ENCODE peak calls at places on chromosomes 12 and 14, in seven cellular contexts. T is spleen, O is fibroblast of lung, D is heart left ventricle, A is epithelial cell of esophagus, C is cardiac fibroblast, J is colonic mucosa. V is an unnamed sample.

GRCh38 chr14:44404599-44405349 is 102.3 kb downstream of the FSCB start:
- DNase-seq in T (no peak), O (peak; percentile 1), D (no peak), A (no peak), C (no peak), J (no peak), V (peak; percentile 2)

GRCh38 chr14:39682000-39682399 is 249.8 kb upstream of the FBXO33 start:
- DNase-seq in T (no peak), O (no peak), D (no peak), A (no peak), C (no peak), J (no peak), V (no peak)

GRCh38 chr12:95756362-95756761 is 34.2 kb downstream of the NTN4 start:
- DNase-seq in T (no peak), O (no peak), D (no peak), A (no peak), C (no peak), J (no peak), V (no peak)

GRCh38 chr12:65525501-65526141 is 247.1 kb downstream of the MSRB3 start:
- DNase-seq in T (no peak), O (peak; percentile 34), D (no peak), A (peak; percentile 70), C (peak; percentile 97), J (no peak), V (peak; percentile 89)

GRCh38 chr12:107670999-107671643 is 14.5 kb upstream of the PWP1 start:
- DNase-seq in T (no peak), O (no peak), D (no peak), A (peak; percentile 40), C (peak; percentile 44), J (peak; percentile 32), V (peak; percentile 28)

GRCh38 chr14:104536942-104537612 is 42.5 kb upstream of the C14orf180 start:
- DNase-seq in T (peak; percentile 37), O (peak; percentile 3), D (peak; percentile 37), A (peak; percentile 58), C (peak; percentile 65), J (no peak), V (peak; percentile 45)

GRCh38 chr12:68319988-68320623 is 12.1 kb downstream of the MDM1 start:
- DNase-seq in T (no peak), O (peak; percentile 56), D (peak; percentile 49), A (no peak), C (peak; percentile 68), J (no peak), V (peak; percentile 98)

GRCh38 chr12:104002686-104003085 is 37.0 kb downstream of the TDG start:
- DNase-seq in T (no peak), O (no peak), D (no peak), A (no peak), C (no peak), J (no peak), V (no peak)

GRCh38 chr12:76929499-76929898 is 50.7 kb upstream of the CSRP2 start:
- DNase-seq in T (no peak), O (no peak), D (no peak), A (no peak), C (no peak), J (no peak), V (no peak)

GRCh38 chr14:43687866-43688265 is 819.2 kb downstream of the FSCB start:
- DNase-seq in T (no peak), O (peak; percentile 57), D (no peak), A (peak; percentile 48), C (peak; percentile 31), J (no peak), V (peak; percentile 42)

DNA sequence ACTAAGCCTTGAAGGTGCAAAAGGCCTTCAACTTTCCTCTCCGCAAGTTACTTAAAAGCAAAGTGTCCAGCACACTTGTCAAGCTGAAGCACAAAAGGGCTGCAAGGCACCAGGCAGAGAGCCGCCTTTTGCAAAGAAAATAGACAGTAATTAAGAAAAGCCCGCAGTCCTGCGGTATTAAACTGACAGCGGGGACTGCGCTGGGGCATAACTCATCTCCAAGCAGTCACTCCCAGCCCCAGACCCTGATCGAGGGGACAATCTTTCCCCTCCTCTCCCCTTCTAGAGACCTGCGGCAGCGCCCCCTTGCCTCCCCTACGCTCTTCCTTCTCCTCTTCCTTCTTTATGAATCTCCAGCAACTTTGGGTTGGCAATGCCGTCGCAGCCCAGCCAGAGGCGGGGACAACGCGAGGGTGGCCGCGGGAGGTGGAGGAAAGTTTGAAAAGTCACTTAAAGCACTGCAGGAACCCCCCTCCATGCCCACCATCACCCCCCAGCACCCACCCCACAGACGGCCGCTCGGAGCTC is 200.9 kb upstream of the CAND1 start:
- DNase-seq in T (no peak), O (no peak), D (no peak), A (peak; percentile 23), C (no peak), J (peak; percentile 29), V (no peak)
- TF ChIP-seq CTCF in T (no peak), O (no peak), D (no peak), A (peak; percentile 5), C (no peak), J (no peak), V (no peak)

DNA sequence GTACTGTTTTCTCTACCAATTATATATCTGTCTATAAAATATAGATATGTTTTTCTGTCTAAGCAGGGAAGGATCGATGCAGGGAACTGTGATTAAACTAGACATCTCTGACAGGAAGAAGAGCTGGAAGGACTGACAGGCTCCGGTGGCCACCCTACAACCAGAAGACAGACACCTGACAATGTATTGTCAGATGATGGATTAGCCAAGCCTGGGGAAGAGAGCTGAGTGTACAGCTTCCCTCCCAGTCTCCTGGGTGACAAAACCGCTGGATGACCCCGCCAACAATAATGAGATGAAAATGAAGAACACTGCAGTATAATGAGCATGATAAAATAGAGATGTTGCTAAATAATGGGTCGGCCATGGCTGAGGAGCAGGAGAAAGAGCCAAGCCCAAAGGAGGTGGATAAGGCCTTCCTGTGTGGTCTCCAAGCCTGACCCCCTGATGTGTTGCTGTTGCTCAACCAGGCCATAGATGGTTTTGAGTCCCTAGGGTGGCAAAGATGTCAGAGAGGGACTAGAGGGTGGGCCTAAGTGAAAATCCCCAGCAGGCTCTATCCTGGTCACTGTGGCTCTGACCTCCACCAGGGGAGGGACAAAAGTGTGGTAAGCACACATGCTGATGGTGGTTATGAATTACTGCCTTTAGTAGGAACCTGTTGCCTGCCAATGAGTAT is 28.2 kb downstream of the DHRS2 start:
- DNase-seq in T (no peak), O (no peak), D (no peak), A (no peak), C (no peak), J (no peak), V (no peak)
- TF ChIP-seq CTCF in T (no peak), O (no peak), D (no peak), A (no peak), C (no peak), J (no peak), V (no peak)

GRCh38 chr14:75794615-75795038 is 133.6 kb downstream of the TTLL5 start:
- DNase-seq in T (no peak), O (peak; percentile 87), D (no peak), A (peak; percentile 27), C (peak; percentile 78), J (no peak), V (peak; percentile 82)

DNA sequence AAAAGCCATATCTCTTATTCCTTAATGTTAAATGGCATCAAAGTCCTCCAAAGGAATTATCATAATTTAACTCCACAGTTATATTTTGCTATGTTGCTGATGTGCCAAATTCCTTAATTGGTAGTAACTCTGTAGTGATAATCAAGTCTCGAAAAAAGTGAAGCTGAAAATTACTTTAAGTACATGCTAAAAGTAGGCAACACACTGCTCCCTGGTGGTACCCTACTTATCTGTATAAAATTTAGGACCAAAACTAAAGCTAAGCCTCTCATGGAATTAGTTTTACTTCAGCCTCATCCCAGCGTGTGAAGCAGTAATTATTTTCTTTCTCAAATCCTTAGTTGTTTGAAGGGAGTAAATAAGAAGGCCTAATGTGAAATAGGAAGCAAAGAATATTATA is 132.8 kb downstream of the TTLL5 start:
- DNase-seq in T (no peak), O (peak; percentile 60), D (no peak), A (no peak), C (peak; percentile 29), J (no peak), V (peak; percentile 65)
- TF ChIP-seq CTCF in T (no peak), O (peak; percentile 15), D (no peak), A (no peak), C (peak; percentile 22), J (no peak), V (peak; percentile 40)

GRCh38 chr14:95229749-95230148 is 72.4 kb upstream of the DICER1 start:
- DNase-seq in T (no peak), O (no peak), D (no peak), A (no peak), C (no peak), J (no peak), V (no peak)
- TF ChIP-seq CTCF in T (no peak), O (no peak), D (no peak), A (no peak), C (no peak), J (no peak), V (no peak)